ENCODE peak calls at places on chromosomes 4 and X, in six cellular contexts. M, K, C, B, W and P are unnamed samples.

GRCh38 chrX:63506320-63506719 is 155.2 kb upstream of the SPIN4 start:
- DNase-seq in M (no peak), K (no peak), C (no peak), B (peak), W (peak), P (no peak)

GRCh38 chr4:189835505-189835904 is 105.2 kb upstream of the FRG1 start:
- DNase-seq in M (no peak), K (no peak), C (no peak), B (no peak), W (no peak), P (no peak)

GRCh38 chr4:54067163-54067562 is 2.8 kb upstream of the CHIC2 start:
- DNase-seq in M (no peak), K (no peak), C (no peak), B (no peak), W (no peak), P (no peak)

GRCh38 chrX:41031256-41031967 is 53.8 kb upstream of the USP9X start:
- DNase-seq in M (no peak), K (no peak), C (no peak), B (no peak), W (no peak), P (no peak)

GRCh38 chrX:110791206-110791605 is 4.4 kb downstream of the CHRDL1 start:
- DNase-seq in M (no peak), K (no peak), C (no peak), B (no peak), W (no peak), P (no peak)

GRCh38 chrX:55490974-55491373 is 1.3 kb upstream of the USP51 start:
- DNase-seq in M (no peak), K (no peak), C (no peak), B (no peak), W (no peak), P (no peak)

GRCh38 chr4:99856166-99856565 is 38.1 kb downstream of the LAMTOR3 start:
- DNase-seq in M (no peak), K (no peak), C (no peak), B (no peak), W (peak), P (no peak)

GRCh38 chr4:108426493-108426892 is 193.9 kb upstream of the RPL34 start:
- DNase-seq in M (no peak), K (no peak), C (no peak), B (no peak), W (no peak), P (no peak)

GRCh38 chr4:40718571-40718970 is 31.2 kb upstream of the NSUN7 start:
- DNase-seq in M (no peak), K (no peak), C (no peak), B (no peak), W (no peak), P (no peak)

GRCh38 chr4:22991576-22991975 is 298.8 kb downstream of the GBA3 start:
- DNase-seq in M (no peak), K (no peak), C (no peak), B (no peak), W (no peak), P (no peak)

GRCh38 chr4:184344899-184345572 is 127.4 kb upstream of the ENPP6 start:
- DNase-seq in M (no peak), K (no peak), C (no peak), B (no peak), W (no peak), P (no peak)

GRCh38 chr4:10276152-10276551 is 159.6 kb upstream of the WDR1 start:
- DNase-seq in M (no peak), K (no peak), C (no peak), B (no peak), W (no peak), P (no peak)

GRCh38 chr4:71231073-71231752 is 107.6 kb upstream of the SLC4A4 start:
- DNase-seq in M (no peak), K (no peak), C (no peak), B (no peak), W (no peak), P (no peak)

GRCh38 chr4:107870236-107870635 is 45.5 kb downstream of the SGMS2 start:
- DNase-seq in M (no peak), K (no peak), C (no peak), B (no peak), W (no peak), P (no peak)

GRCh38 chrX:24221872-24222271 is 72.3 kb downstream of the ZFX start:
- DNase-seq in M (no peak), K (no peak), C (no peak), B (no peak), W (no peak), P (no peak)

GRCh38 chr4:170872794-170873193 is 783.0 kb upstream of the AADAT start:
- DNase-seq in M (no peak), K (no peak), C (no peak), B (no peak), W (no peak), P (no peak)

GRCh38 chr4:47729086-47729763 is 108.6 kb downstream of the CORIN start:
- DNase-seq in M (no peak), K (no peak), C (no peak), B (no peak), W (no peak), P (no peak)

GRCh38 chr4:136650541-136651277 is 881.6 kb downstream of the PCDH18 start:
- DNase-seq in M (no peak), K (no peak), C (peak), B (peak), W (no peak), P (no peak)

GRCh38 chr4:125316391-125316780 is 1.6 kb downstream of the FAT4 start:
- DNase-seq in M (no peak), K (no peak), C (no peak), B (no peak), W (no peak), P (no peak)

GRCh38 chr4:48804584-48805301 is 24.7 kb upstream of the FRYL start:
- DNase-seq in M (no peak), K (no peak), C (no peak), B (peak), W (peak), P (no peak)

GRCh38 chr4:142095886-142096605 is 459.7 kb downstream of the IL15 start:
- DNase-seq in M (no peak), K (no peak), C (no peak), B (no peak), W (no peak), P (no peak)

GRCh38 chr4:89067407-89067806 is 10.4 kb upstream of the FAM13A start:
- DNase-seq in M (no peak), K (no peak), C (no peak), B (no peak), W (no peak), P (no peak)

GRCh38 chr4:175422331-175422730 is 389.7 kb downstream of the GPM6A start:
- DNase-seq in M (no peak), K (no peak), C (no peak), B (no peak), W (no peak), P (no peak)

GRCh38 chr4:29309050-29309449 is 1411.1 kb upstream of the PCDH7 start:
- DNase-seq in M (no peak), K (no peak), C (no peak), B (no peak), W (no peak), P (no peak)

GRCh38 chr4:106062452-106062875 is 167.2 kb downstream of the NPNT start:
- DNase-seq in M (no peak), K (no peak), C (no peak), B (peak), W (peak), P (no peak)

GRCh38 chrX:53681661-53682060 is 4.9 kb downstream of the HUWE1 start:
- DNase-seq in M (no peak), K (no peak), C (no peak), B (no peak), W (no peak), P (no peak)

GRCh38 chr4:42281324-42282020 is 115.8 kb upstream of the SHISA3 start:
- DNase-seq in M (no peak), K (no peak), C (peak), B (no peak), W (no peak), P (no peak)

GRCh38 chrX:79268788-79269187 is 98.3 kb downstream of the ITM2A start:
- DNase-seq in M (no peak), K (no peak), C (no peak), B (no peak), W (no peak), P (no peak)

GRCh38 chr4:37822220-37822619 is 4.3 kb upstream of the PGM2 start:
- DNase-seq in M (no peak), K (no peak), C (no peak), B (no peak), W (no peak), P (no peak)

GRCh38 chr4:18012115-18012806 is 9.3 kb downstream of the LCORL start:
- DNase-seq in M (no peak), K (no peak), C (no peak), B (no peak), W (peak), P (no peak)

GRCh38 chr4:82678046-82678445 is 116.3 kb upstream of the TMEM150C start:
- DNase-seq in M (no peak), K (no peak), C (no peak), B (no peak), W (no peak), P (no peak)

GRCh38 chr4:24794916-24795665 is at the start of gene SOD3:
- DNase-seq in M (peak), K (no peak), C (no peak), B (peak), W (peak), P (no peak)

GRCh38 chr4:42627887-42628646 is 28.8 kb downstream of the ATP8A1 start:
- DNase-seq in M (no peak), K (no peak), C (peak), B (no peak), W (no peak), P (peak)

GRCh38 chr4:151948351-151949016 is 187.7 kb upstream of the GATB start:
- DNase-seq in M (no peak), K (no peak), C (no peak), B (no peak), W (no peak), P (no peak)

GRCh38 chr4:174437324-174437723 is 85.0 kb downstream of the HPGD start:
- DNase-seq in M (no peak), K (no peak), C (no peak), B (no peak), W (no peak), P (no peak)

GRCh38 chrX:71365356-71365875 is 741 bp upstream of the TAF1 start:
- DNase-seq in M (no peak), K (no peak), C (no peak), B (no peak), W (no peak), P (no peak)
- TF ChIP-seq POLR2A in M (peak), K (peak), C (no peak), B (no peak), W (peak), P (peak)

GRCh38 chr4:146637853-146638800 is 566 bp upstream of the POU4F2 start:
- DNase-seq in M (no peak), K (no peak), C (no peak), B (no peak), W (no peak), P (no peak)
- TF ChIP-seq TAF1 in M (no peak), K (no peak), C (no peak), B (no peak), W (no peak), P (no peak)

DNA sequence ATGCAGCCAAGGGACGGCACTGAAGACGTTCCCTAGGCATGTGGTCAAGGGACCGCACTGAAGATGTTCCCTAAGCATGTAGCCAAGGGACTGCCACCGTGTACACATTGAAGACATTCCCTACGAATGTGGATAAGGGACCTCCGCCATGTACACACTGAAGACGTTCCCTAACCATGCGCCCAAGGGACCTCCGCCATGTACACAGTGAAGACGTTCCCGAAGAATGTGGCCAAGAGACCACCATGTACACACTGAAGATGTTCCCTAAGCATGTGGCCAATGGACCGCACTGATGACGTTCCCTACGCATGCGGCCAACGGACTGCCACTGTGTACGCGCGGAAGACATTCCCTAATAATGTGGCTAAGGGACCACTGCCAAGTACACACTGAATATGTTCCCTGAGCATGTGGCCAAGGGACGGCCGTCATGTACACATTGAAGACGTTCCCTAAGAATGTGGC is 48.4 kb downstream of the DHRSX start:
- DNase-seq in M (no peak), K (no peak), C (no peak), B (no peak), W (peak), P (no peak)
- TF ChIP-seq POLR2A in M (no peak), K (no peak), C (no peak), B (no peak), W (no peak), P (no peak)

GRCh38 chr4:188701952-188702351 is 562.7 kb downstream of the TRIML1 start:
- DNase-seq in M (no peak), K (no peak), C (no peak), B (no peak), W (no peak), P (no peak)

GRCh38 chr4:188704288-188704687 is 565.0 kb downstream of the TRIML1 start:
- DNase-seq in M (no peak), K (no peak), C (no peak), B (no peak), W (no peak), P (no peak)

GRCh38 chr4:188707036-188707435 is 567.8 kb downstream of the TRIML1 start:
- DNase-seq in M (no peak), K (no peak), C (no peak), B (no peak), W (no peak), P (no peak)
- TF ChIP-seq TAF1 in M (no peak), K (no peak), C (no peak), B (no peak), W (no peak), P (no peak)

GRCh38 chrX:81121513-81122363 is 80.0 kb downstream of the HMGN5 start:
- DNase-seq in M (peak), K (peak), C (peak), B (peak), W (peak), P (peak)
- TF ChIP-seq POLR2A in M (no peak), K (no peak), C (no peak), B (no peak), W (peak), P (no peak)

GRCh38 chrX:72620550-72621145 is 48.0 kb upstream of the HDAC8 start:
- DNase-seq in M (no peak), K (no peak), C (no peak), B (peak), W (peak), P (no peak)
- TF ChIP-seq TAF1 in M (no peak), K (no peak), C (no peak), B (no peak), W (no peak), P (no peak)

GRCh38 chrX:16589826-16590225 is 60.1 kb upstream of the S100G start:
- DNase-seq in M (no peak), K (no peak), C (no peak), B (no peak), W (no peak), P (no peak)

GRCh38 chrX:16589211-16589610 is 60.7 kb upstream of the S100G start:
- DNase-seq in M (no peak), K (no peak), C (no peak), B (no peak), W (no peak), P (no peak)

GRCh38 chrX:16587776-16588175 is 62.2 kb upstream of the S100G start:
- DNase-seq in M (no peak), K (no peak), C (no peak), B (no peak), W (no peak), P (no peak)

GRCh38 chrX:16585486-16586370 is 64.2 kb upstream of the S100G start:
- DNase-seq in M (no peak), K (no peak), C (no peak), B (no peak), W (no peak), P (no peak)

DNA sequence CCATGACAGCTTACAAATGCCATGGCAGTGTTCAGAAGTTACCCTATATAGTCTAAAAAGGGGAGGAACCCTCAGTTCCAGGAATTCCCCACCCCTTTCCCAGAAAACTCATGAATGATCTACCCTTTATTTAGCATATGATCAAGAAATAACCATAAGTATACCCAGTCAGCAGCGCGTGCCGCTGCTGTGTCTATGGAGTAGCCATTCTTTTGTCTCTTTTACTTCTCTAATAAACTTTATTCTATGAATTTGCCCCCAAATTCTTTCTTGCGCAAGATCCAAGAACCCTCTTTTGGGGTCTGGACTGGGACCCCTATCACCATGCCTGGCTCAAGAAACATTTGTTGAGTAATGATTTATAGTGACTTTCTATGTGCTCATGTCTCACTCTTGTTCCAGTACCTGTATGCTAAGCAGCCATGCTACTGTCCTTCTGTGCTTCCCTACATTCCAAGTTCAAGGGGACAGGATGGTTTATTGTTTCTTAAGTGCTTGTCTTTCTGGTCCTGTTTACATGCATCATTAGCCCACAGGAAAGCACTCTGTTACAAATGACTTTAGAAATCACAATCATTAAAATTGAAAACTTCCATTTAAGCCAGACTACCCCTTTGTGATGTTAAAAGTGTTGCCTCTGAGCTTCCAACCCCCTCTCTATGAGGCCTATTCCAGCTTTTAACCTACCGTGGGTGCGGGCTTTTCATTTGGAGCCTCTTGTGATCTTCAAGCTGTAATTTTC is 63.4 kb upstream of the S100G start:
- DNase-seq in M (no peak), K (no peak), C (no peak), B (no peak), W (peak), P (no peak)
- TF ChIP-seq POLR2A in M (no peak), K (no peak), C (no peak), B (no peak), W (no peak), P (no peak)

DNA sequence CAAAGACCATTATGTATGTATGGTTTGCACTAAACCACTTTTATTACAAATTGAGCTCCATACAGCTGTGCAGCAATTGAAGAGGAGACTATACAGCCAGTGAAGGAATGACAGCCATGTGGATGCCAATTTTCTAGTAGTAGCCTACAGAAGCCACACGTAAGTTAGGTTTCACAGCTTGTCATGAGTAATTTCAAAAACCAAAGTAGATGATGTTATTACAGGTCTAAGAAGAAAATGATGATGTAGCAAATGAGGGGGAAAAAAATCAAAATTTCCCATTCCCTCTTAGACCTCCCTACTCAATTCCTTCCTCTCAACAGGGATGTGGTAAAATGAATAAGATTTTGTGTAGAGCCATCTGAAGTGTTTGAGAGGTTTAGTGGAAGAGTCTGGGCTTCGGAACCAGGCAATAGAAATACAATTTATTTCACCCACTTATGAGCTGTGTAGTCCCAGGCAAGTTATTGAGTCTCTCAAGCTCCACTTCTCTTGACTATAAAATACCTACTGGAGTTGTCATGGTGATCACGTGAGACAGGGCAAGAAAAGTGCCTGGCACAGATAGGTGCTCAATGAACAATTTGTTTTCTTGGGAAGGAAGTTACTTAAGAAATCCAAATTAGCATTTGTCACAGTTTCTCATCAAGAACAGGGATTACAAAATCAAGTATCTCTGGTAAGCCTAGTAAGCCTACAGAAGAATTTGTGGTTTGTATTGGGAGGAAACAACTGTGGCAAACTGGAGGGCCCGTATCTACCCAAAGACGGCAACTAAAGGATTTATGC is 37.3 kb upstream of the RASGEF1B start:
- DNase-seq in M (no peak), K (no peak), C (no peak), B (no peak), W (no peak), P (no peak)
- TF ChIP-seq TAF1 in M (no peak), K (no peak), C (no peak), B (no peak), W (no peak), P (no peak)